ENCODE peak calls at places on chromosome 7, in seven cellular contexts. D is mesendoderm, E is neuronal stem cell, S is trophoblast cell, A is IMR-90, L is H1, J is H9. T is an unnamed sample.

GRCh38 chr7:36723951-36724664 is at the start of gene AOAH:
- DNase-seq in D (no peak), E (no peak), S (no peak), A (no peak), L (no peak), J (no peak), T (no peak)

GRCh38 chr7:141359740-141360413 is 191.3 kb upstream of the AGK start:
- DNase-seq in D (peak), E (no peak), S (peak), A (no peak), L (no peak), J (no peak), T (peak)

GRCh38 chr7:24572421-24573007 is 738 bp upstream of the PALS2 start:
- DNase-seq in D (no peak), E (no peak), S (peak), A (peak), L (no peak), J (no peak), T (peak)

GRCh38 chr7:99267530-99268360 is 4.9 kb upstream of the MYH16 start:
- DNase-seq in D (no peak), E (no peak), S (no peak), A (peak), L (no peak), J (no peak), T (peak)

GRCh38 chr7:152436279-152437147 is 710 bp upstream of the KMT2C start:
- DNase-seq in D (peak), E (peak), S (peak), A (peak), L (peak), J (peak), T (peak)

GRCh38 chr7:32507416-32507815 is 12.1 kb downstream of the AVL9 start:
- DNase-seq in D (no peak), E (no peak), S (no peak), A (no peak), L (no peak), J (no peak), T (peak)

GRCh38 chr7:73966941-73967831 is 60.8 kb upstream of the ELN start:
- DNase-seq in D (peak), E (no peak), S (no peak), A (no peak), L (no peak), J (peak), T (no peak)

GRCh38 chr7:131111081-131111576 is 216.5 kb upstream of the MKLN1 start:
- DNase-seq in D (peak), E (no peak), S (peak), A (peak), L (no peak), J (no peak), T (peak)

GRCh38 chr7:7201583-7202374 is 19.4 kb downstream of the C1GALT1 start:
- DNase-seq in D (peak), E (no peak), S (peak), A (no peak), L (no peak), J (peak), T (no peak)

DNA sequence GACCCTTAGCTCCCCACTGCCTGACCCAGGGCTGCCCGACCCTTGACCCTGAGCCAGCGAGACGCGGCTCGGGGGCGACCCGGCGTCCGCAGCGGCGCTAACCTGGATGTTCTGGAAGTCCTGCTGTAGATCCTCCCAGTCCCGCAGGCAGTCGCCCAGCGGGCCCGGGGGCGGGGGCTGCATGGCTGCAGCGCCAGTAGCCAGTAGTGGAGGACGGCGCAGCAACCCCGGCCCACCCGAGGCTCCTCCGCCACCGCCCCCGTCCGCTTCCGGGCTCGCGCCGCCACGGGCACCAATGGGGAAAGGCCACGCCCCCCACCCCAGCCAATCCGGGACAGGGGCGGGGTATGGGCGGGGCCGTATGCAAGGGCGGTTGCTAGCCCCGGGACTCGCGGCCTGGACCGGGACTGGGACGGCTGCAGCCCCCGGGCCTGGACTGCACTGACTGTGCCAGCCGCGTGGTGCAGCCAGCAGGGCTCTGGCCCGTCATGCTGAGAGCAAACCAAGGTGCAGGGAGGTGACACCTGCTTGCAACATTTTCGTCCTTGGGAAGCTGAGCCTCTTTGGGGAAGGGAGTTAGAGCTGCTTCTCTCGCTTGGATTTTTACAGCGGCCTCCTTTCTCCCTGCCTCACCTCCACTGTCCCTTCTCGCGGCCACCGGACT is at the start of gene TMEM120A:
- DNase-seq in D (peak), E (peak), S (peak), A (peak), L (peak), J (peak), T (peak)
- H3K4ac ChIP-seq in D (peak), E (no peak), S (peak), A (peak), L (peak), J (no peak), T (peak)

GRCh38 chr7:33845991-33846509 is 59.3 kb upstream of the BMPER start:
- DNase-seq in D (no peak), E (no peak), S (no peak), A (peak), L (no peak), J (no peak), T (no peak)

GRCh38 chr7:33841031-33841430 is 64.3 kb upstream of the BMPER start:
- DNase-seq in D (peak), E (no peak), S (peak), A (no peak), L (no peak), J (no peak), T (no peak)

GRCh38 chr7:33837356-33837851 is 67.9 kb upstream of the BMPER start:
- DNase-seq in D (no peak), E (no peak), S (no peak), A (no peak), L (no peak), J (no peak), T (peak)

GRCh38 chr7:33842141-33842540 is 63.2 kb upstream of the BMPER start:
- DNase-seq in D (peak), E (no peak), S (no peak), A (no peak), L (no peak), J (no peak), T (no peak)

DNA sequence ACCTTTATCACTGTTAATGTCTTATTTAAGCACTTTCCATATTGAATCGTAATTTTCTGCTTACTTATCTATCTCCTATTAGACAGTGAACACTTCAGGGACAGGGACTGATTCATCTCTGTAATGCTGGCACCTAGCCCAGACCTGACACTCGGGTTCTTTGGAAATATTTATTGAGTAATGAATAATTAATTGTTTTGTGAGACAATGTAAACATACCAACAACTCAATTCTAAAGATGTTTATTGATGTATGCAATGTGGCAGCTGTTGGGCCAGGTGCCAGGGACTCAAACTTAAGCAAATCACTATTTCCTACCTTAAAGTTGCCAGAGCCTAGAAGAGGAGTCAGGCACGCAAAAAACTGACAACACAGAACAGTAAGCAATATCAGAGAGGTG is 63.7 kb upstream of the BMPER start:
- DNase-seq in D (no peak), E (no peak), S (peak), A (peak), L (no peak), J (no peak), T (peak)
- H3K4ac ChIP-seq in D (no peak), E (no peak), S (no peak), A (no peak), L (no peak), J (no peak), T (no peak)

GRCh38 chr7:12403287-12404181 is at the start of gene VWDE:
- DNase-seq in D (peak), E (peak), S (peak), A (no peak), L (no peak), J (peak), T (peak)

GRCh38 chr7:12398186-12398585 is 5.5 kb downstream of the VWDE start:
- DNase-seq in D (no peak), E (no peak), S (no peak), A (no peak), L (no peak), J (no peak), T (no peak)

GRCh38 chr7:12402365-12402725 is 1.3 kb downstream of the VWDE start:
- DNase-seq in D (no peak), E (no peak), S (no peak), A (no peak), L (no peak), J (no peak), T (no peak)

GRCh38 chr7:12397671-12398070 is 6.0 kb downstream of the VWDE start:
- DNase-seq in D (no peak), E (no peak), S (no peak), A (no peak), L (no peak), J (no peak), T (no peak)

DNA sequence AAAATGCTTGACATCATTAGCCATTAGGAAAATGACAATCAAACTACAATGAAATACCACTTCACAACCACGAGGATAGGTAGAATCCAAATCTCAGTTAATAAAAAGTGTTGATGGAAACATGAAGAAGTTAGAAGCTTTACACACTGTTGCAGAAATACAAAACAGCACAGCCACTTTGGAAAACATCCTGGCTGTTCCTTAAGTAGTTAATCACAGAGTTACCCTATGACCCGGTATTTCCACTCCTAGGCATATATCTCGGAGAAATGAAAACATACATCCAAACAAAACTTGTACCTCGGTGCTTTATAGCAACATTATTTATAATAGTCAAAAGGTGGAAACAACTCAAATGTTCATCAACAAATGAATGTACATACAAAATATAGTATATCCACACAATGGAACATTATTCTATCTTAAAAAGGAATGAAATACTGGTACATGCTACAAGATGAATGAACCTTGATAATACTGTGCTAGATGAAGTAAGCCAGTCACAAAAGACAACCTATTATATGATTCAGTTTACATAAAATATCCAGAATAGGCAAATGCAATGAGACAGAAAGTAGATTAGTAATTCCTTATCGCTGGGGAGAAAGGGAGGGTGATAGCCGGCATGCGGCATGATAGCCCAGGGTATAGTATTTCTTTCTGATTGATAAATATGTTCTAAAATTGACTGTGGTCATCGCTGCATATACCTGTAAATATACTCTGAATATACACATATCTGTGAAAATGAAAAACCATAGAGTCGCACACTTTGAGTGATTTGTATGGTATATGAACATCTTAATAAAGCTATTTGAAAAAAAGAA is 1.9 kb downstream of the VWDE start:
- DNase-seq in D (no peak), E (no peak), S (no peak), A (no peak), L (no peak), J (no peak), T (no peak)
- H3K4ac ChIP-seq in D (no peak), E (no peak), S (no peak), A (no peak), L (no peak), J (no peak), T (no peak)

DNA sequence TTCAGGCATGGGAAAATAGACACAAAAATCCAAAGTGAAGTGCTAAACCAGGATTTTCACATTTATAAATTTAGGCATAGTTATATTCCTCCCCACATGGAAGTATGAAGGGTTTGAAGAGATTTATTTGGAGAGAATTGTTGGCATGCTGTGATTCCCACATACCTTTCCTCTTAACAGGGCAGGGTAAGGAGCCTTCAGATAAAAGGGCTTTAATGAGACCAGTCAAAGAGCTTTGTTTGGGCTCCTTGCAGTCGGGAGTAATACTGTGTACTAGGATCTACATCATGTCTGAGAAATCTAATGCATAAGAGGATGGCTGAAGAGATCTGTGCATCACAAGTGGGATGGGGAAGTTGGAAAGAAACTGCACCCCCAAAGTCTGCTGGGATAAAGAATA is 140.8 kb upstream of the PTN start:
- DNase-seq in D (no peak), E (peak), S (no peak), A (peak), L (no peak), J (no peak), T (no peak)
- H3K4ac ChIP-seq in D (no peak), E (no peak), S (no peak), A (no peak), L (no peak), J (no peak), T (no peak)

GRCh38 chr7:104902183-104902582 is 111.8 kb upstream of the KMT2E start:
- DNase-seq in D (no peak), E (no peak), S (no peak), A (no peak), L (no peak), J (no peak), T (no peak)

GRCh38 chr7:104903781-104904180 is 110.2 kb upstream of the KMT2E start:
- DNase-seq in D (no peak), E (no peak), S (no peak), A (no peak), L (no peak), J (no peak), T (no peak)

GRCh38 chr7:104900525-104900924 is 113.5 kb upstream of the KMT2E start:
- DNase-seq in D (no peak), E (no peak), S (no peak), A (no peak), L (no peak), J (no peak), T (no peak)

GRCh38 chr7:104903044-104903443 is 111.0 kb upstream of the KMT2E start:
- DNase-seq in D (no peak), E (no peak), S (no peak), A (peak), L (no peak), J (no peak), T (no peak)

GRCh38 chr7:104901239-104901638 is 112.8 kb upstream of the KMT2E start:
- DNase-seq in D (no peak), E (no peak), S (no peak), A (no peak), L (no peak), J (no peak), T (no peak)
- H3K4ac ChIP-seq in D (no peak), E (no peak), S (no peak), A (no peak), L (no peak), J (no peak), T (no peak)

GRCh38 chr7:148020679-148021078 is 569.9 kb upstream of the C7orf33 start:
- DNase-seq in D (peak), E (no peak), S (no peak), A (no peak), L (peak), J (no peak), T (no peak)
- H3K4ac ChIP-seq in D (no peak), E (no peak), S (no peak), A (no peak), L (no peak), J (no peak), T (no peak)

GRCh38 chr7:129919492-129919891 is 33.3 kb downstream of the UBE2H start:
- DNase-seq in D (no peak), E (no peak), S (no peak), A (no peak), L (no peak), J (no peak), T (no peak)
- H3K4ac ChIP-seq in D (no peak), E (no peak), S (no peak), A (no peak), L (no peak), J (no peak), T (no peak)